ENCODE peak calls at places on chromosomes 7 and 10, in six cellular contexts. Q is osteocyte, G is cardiac muscle cell, O is endothelial cell, W is GM20000, I is GM10248. X is an unnamed sample.
A peak's percentile ranks its signal among the peaks of the same experiment; 100 is the strongest.

GRCh38 chr10:12351447-12351846 is 2.1 kb downstream of the CAMK1D start:
- DNase-seq in Q (no peak), G (no peak), O (no peak), W (no peak), I (no peak), X (peak; percentile 23)

GRCh38 chr7:84021292-84021898 is 173.2 kb downstream of the SEMA3A start:
- DNase-seq in Q (no peak), G (peak; percentile 11), O (no peak), W (no peak), I (no peak), X (no peak)

GRCh38 chr7:26334171-26334570 is 42.5 kb downstream of the SNX10 start:
- DNase-seq in Q (peak; percentile 2), G (no peak), O (no peak), W (no peak), I (no peak), X (no peak)

GRCh38 chr10:119620771-119621384 is 24.1 kb upstream of the TIAL1 start:
- DNase-seq in Q (no peak), G (no peak), O (peak; percentile 25), W (no peak), I (no peak), X (no peak)

GRCh38 chr7:35630573-35630972 is 64.4 kb downstream of the HERPUD2 start:
- DNase-seq in Q (no peak), G (no peak), O (no peak), W (no peak), I (no peak), X (no peak)

GRCh38 chr7:99324966-99325596 is 617 bp upstream of the ARPC1A start:
- DNase-seq in Q (no peak), G (no peak), O (no peak), W (no peak), I (no peak), X (no peak)

GRCh38 chr10:126199221-126199998 is 188.9 kb downstream of the ADAM12 start:
- DNase-seq in Q (no peak), G (no peak), O (no peak), W (no peak), I (no peak), X (no peak)

GRCh38 chr7:88153378-88153777 is 66.5 kb downstream of the SRI start:
- DNase-seq in Q (no peak), G (no peak), O (no peak), W (no peak), I (no peak), X (no peak)

GRCh38 chr7:112125250-112125649 is 80.9 kb downstream of the DOCK4 start:
- DNase-seq in Q (no peak), G (no peak), O (no peak), W (no peak), I (no peak), X (no peak)

GRCh38 chr10:110632591-110633215 is 11.4 kb upstream of the RBM20 start:
- DNase-seq in Q (no peak), G (no peak), O (no peak), W (no peak), I (no peak), X (no peak)

GRCh38 chr10:83954193-83954794 is 185.0 kb upstream of the GHITM start:
- DNase-seq in Q (no peak), G (peak; percentile 7), O (no peak), W (no peak), I (no peak), X (no peak)

GRCh38 chr10:70558871-70559810 is 43.4 kb downstream of the PRF1 start:
- DNase-seq in Q (no peak), G (peak; percentile 89), O (peak; percentile 50), W (peak; percentile 77), I (peak; percentile 78), X (peak; percentile 59)

GRCh38 chr7:47379629-47380324 is 202.1 kb downstream of the TNS3 start:
- DNase-seq in Q (no peak), G (peak; percentile 71), O (no peak), W (no peak), I (no peak), X (peak; percentile 41)

GRCh38 chr7:146084086-146084485 is 32.5 kb upstream of the CNTNAP2 start:
- DNase-seq in Q (no peak), G (no peak), O (no peak), W (no peak), I (no peak), X (no peak)

GRCh38 chr10:121235692-121236091 is 362.6 kb downstream of the FGFR2 start:
- DNase-seq in Q (no peak), G (no peak), O (no peak), W (no peak), I (no peak), X (no peak)

GRCh38 chr10:131803863-131804425 is 96.9 kb upstream of the PPP2R2D start:
- DNase-seq in Q (peak; percentile 67), G (no peak), O (no peak), W (no peak), I (no peak), X (no peak)

GRCh38 chr10:79202188-79203013 is 133.6 kb downstream of the ZMIZ1 start:
- DNase-seq in Q (no peak), G (peak; percentile 60), O (peak; percentile 68), W (peak; percentile 55), I (peak; percentile 65), X (peak; percentile 65)

GRCh38 chr10:93113042-93113441 is 39.3 kb downstream of the CYP26A1 start:
- DNase-seq in Q (no peak), G (no peak), O (no peak), W (no peak), I (no peak), X (no peak)

GRCh38 chr10:34121974-34122282 is 693.2 kb downstream of the PARD3 start:
- DNase-seq in Q (no peak), G (no peak), O (no peak), W (no peak), I (no peak), X (no peak)

GRCh38 chr10:102243304-102243703 is 2.0 kb upstream of the PITX3 start:
- DNase-seq in Q (no peak), G (no peak), O (no peak), W (no peak), I (no peak), X (no peak)

GRCh38 chr10:107516349-107516748 is 351.8 kb upstream of the SORCS1 start:
- DNase-seq in Q (no peak), G (no peak), O (no peak), W (no peak), I (no peak), X (no peak)

GRCh38 chr10:107517811-107518210 is 353.3 kb upstream of the SORCS1 start:
- DNase-seq in Q (no peak), G (no peak), O (no peak), W (no peak), I (no peak), X (no peak)

DNA sequence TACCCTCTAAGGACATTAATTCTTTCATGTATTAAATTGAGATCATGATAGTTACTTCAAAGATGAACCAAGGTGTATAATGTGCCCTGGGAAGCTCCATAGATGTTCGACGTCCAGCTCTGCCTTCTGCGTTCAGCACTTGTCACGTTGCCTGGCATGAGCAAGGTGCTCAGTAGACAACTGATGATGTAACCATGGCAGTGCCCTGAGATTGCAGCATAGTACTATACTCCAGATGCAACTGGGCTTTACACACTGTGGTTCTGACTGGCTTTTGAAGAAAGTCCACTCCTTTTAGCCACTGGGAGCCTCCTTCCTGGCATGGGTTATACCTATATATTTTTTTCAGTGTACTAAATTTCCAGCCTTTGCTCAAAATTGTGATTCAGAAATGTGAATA is 355.8 kb upstream of the SORCS1 start:
- DNase-seq in Q (no peak), G (no peak), O (no peak), W (no peak), I (no peak), X (no peak)
- TF ChIP-seq CTCF in Q (no peak), G (no peak), O (no peak), W (no peak), I (no peak), X (no peak)

GRCh38 chr7:150751702-150752101 is 14.5 kb downstream of the GIMAP5 start:
- DNase-seq in Q (no peak), G (peak; percentile 78), O (no peak), W (no peak), I (no peak), X (no peak)

GRCh38 chr7:150753239-150753638 is 16.0 kb downstream of the GIMAP5 start:
- DNase-seq in Q (no peak), G (no peak), O (no peak), W (no peak), I (no peak), X (no peak)

GRCh38 chr7:150755473-150756099 is 18.4 kb downstream of the GIMAP5 start:
- DNase-seq in Q (no peak), G (no peak), O (no peak), W (peak; percentile 48), I (no peak), X (no peak)

GRCh38 chr7:150754950-150755349 is 17.7 kb downstream of the GIMAP5 start:
- DNase-seq in Q (no peak), G (no peak), O (no peak), W (no peak), I (no peak), X (no peak)

GRCh38 chr7:150753826-150754603 is 16.8 kb downstream of the GIMAP5 start:
- DNase-seq in Q (no peak), G (peak; percentile 42), O (no peak), W (peak; percentile 54), I (peak; percentile 38), X (no peak)
- TF ChIP-seq CTCF in Q (peak; percentile 20), G (peak; percentile 10), O (peak; percentile 24), W (no peak), I (peak; percentile 38), X (peak; percentile 47)

GRCh38 chr7:100874577-100875355 is at the start of gene SRRT:
- DNase-seq in Q (peak; percentile 99), G (peak; percentile 100), O (peak; percentile 98), W (peak; percentile 99), I (peak; percentile 99), X (peak; percentile 98)
- TF ChIP-seq CTCF in Q (peak; percentile 43), G (no peak), O (peak; percentile 32), W (no peak), I (no peak), X (peak; percentile 31)

GRCh38 chr10:9302142-9302746 is 1247.8 kb downstream of the GATA3 start:
- DNase-seq in Q (no peak), G (peak; percentile 66), O (peak; percentile 33), W (no peak), I (peak; percentile 16), X (no peak)

GRCh38 chr10:9301148-9301547 is 1246.7 kb downstream of the GATA3 start:
- DNase-seq in Q (no peak), G (no peak), O (no peak), W (no peak), I (no peak), X (no peak)

GRCh38 chr10:9301554-9301953 is 1247.1 kb downstream of the GATA3 start:
- DNase-seq in Q (no peak), G (no peak), O (no peak), W (no peak), I (no peak), X (no peak)

GRCh38 chr10:9299966-9300365 is 1245.5 kb downstream of the GATA3 start:
- DNase-seq in Q (no peak), G (no peak), O (no peak), W (no peak), I (no peak), X (no peak)

DNA sequence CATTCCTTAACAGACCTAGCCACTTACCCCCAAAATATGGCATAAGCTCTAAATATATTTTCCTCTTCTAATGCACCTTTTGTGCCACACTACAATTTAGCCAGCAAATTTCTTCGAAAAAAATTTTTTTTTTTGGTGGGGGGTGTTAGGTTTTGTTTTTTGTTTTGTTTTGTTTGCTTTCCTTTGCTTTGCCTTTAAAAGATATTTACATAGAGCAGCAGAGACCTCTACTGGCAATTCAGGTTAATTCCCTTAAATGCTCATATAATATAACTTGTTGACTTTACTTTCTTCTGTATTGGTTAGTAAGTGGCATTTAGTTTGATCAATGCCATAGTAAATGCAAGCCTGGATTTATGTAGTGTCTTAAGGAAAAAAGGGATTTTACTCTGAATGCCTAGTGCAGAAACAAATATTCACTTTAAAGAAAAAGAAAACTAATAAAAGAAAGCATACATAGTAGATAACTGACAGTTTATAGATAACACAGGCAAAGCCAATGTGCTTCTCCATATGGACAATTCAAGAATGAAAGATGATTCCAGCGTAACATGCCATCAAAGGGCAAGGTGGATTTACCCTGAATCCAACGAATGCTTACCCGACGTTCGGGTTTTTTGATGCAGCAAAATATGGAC is 1250.6 kb downstream of the GATA3 start:
- DNase-seq in Q (no peak), G (peak; percentile 39), O (no peak), W (no peak), I (no peak), X (no peak)
- TF ChIP-seq CTCF in Q (peak; percentile 54), G (peak; percentile 46), O (peak; percentile 50), W (no peak), I (peak; percentile 52), X (peak; percentile 58)

X was measured in nephron progenitor cell.